ENCODE peak calls at places on chromosomes 5 and 9, in nine cellular contexts. One of them, this sample, is unnamed.

GRCh38 chr5:6466975-6467567 is 18.4 kb downstream of the UBE2QL1 start:
- DNase-seq in transverse colon: no peak
- DNase-seq in A673: no peak
- DNase-seq in fibroblast of mammary gland: no peak
- DNase-seq in choroid plexus epithelial cell: no peak
- DNase-seq in WERI-Rb-1: no peak
- DNase-seq in ovary: no peak
- DNase-seq in astrocyte of the cerebellum: no peak
- DNase-seq in lower leg skin: peak
- DNase-seq in this sample: no peak

GRCh38 chr9:136728548-136729123 is 14.1 kb downstream of the LCN10 start:
- DNase-seq in fibroblast of mammary gland: peak
- DNase-seq in A673: no peak
- DNase-seq in choroid plexus epithelial cell: peak
- DNase-seq in WERI-Rb-1: no peak
- DNase-seq in astrocyte of the cerebellum: no peak
- DNase-seq in transverse colon: peak
- DNase-seq in lower leg skin: no peak
- DNase-seq in ovary: peak
- DNase-seq in this sample: no peak

GRCh38 chr9:136088939-136089696 is 6.0 kb downstream of the NACC2 start:
- DNase-seq in choroid plexus epithelial cell: no peak
- DNase-seq in fibroblast of mammary gland: no peak
- DNase-seq in ovary: no peak
- DNase-seq in lower leg skin: no peak
- DNase-seq in transverse colon: no peak
- DNase-seq in WERI-Rb-1: no peak
- DNase-seq in astrocyte of the cerebellum: no peak
- DNase-seq in A673: no peak
- DNase-seq in this sample: peak

GRCh38 chr9:136645903-136646754 is 16.6 kb upstream of the EGFL7 start:
- DNase-seq in choroid plexus epithelial cell: peak
- DNase-seq in A673: no peak
- DNase-seq in astrocyte of the cerebellum: no peak
- DNase-seq in transverse colon: no peak
- DNase-seq in lower leg skin: no peak
- DNase-seq in WERI-Rb-1: no peak
- DNase-seq in ovary: peak
- DNase-seq in fibroblast of mammary gland: no peak
- DNase-seq in this sample: peak

GRCh38 chr9:101791938-101792337 is 53.5 kb upstream of the GRIN3A start:
- DNase-seq in lower leg skin: no peak
- DNase-seq in A673: peak
- DNase-seq in WERI-Rb-1: peak
- DNase-seq in choroid plexus epithelial cell: peak
- DNase-seq in astrocyte of the cerebellum: peak
- DNase-seq in ovary: no peak
- DNase-seq in fibroblast of mammary gland: peak
- DNase-seq in transverse colon: peak
- DNase-seq in this sample: no peak

GRCh38 chr5:75640395-75640794 is 29.1 kb downstream of the ANKDD1B start:
- DNase-seq in WERI-Rb-1: no peak
- DNase-seq in A673: peak
- DNase-seq in choroid plexus epithelial cell: peak
- DNase-seq in lower leg skin: no peak
- DNase-seq in ovary: no peak
- DNase-seq in transverse colon: no peak
- DNase-seq in astrocyte of the cerebellum: peak
- DNase-seq in fibroblast of mammary gland: peak
- DNase-seq in this sample: no peak

GRCh38 chr9:71636143-71636839 is 132.0 kb downstream of the CEMIP2 start:
- DNase-seq in lower leg skin: no peak
- DNase-seq in choroid plexus epithelial cell: no peak
- DNase-seq in astrocyte of the cerebellum: no peak
- DNase-seq in ovary: no peak
- DNase-seq in A673: no peak
- DNase-seq in transverse colon: no peak
- DNase-seq in WERI-Rb-1: no peak
- DNase-seq in fibroblast of mammary gland: no peak
- DNase-seq in this sample: no peak

GRCh38 chr5:154542581-154542980 is 64.6 kb upstream of the HAND1 start:
- DNase-seq in transverse colon: no peak
- DNase-seq in lower leg skin: no peak
- DNase-seq in ovary: no peak
- DNase-seq in choroid plexus epithelial cell: no peak
- DNase-seq in WERI-Rb-1: no peak
- DNase-seq in astrocyte of the cerebellum: no peak
- DNase-seq in A673: no peak
- DNase-seq in fibroblast of mammary gland: peak
- DNase-seq in this sample: no peak

GRCh38 chr9:35813434-35814105 is 1.3 kb downstream of the HINT2 start:
- DNase-seq in choroid plexus epithelial cell: peak
- DNase-seq in transverse colon: no peak
- DNase-seq in fibroblast of mammary gland: peak
- DNase-seq in ovary: no peak
- DNase-seq in lower leg skin: no peak
- DNase-seq in A673: peak
- DNase-seq in astrocyte of the cerebellum: no peak
- DNase-seq in WERI-Rb-1: peak
- DNase-seq in this sample: no peak

GRCh38 chr5:136053336-136054121 is 24.7 kb downstream of the TGFBI start:
- DNase-seq in fibroblast of mammary gland: peak
- DNase-seq in transverse colon: no peak
- DNase-seq in choroid plexus epithelial cell: peak
- DNase-seq in lower leg skin: peak
- DNase-seq in WERI-Rb-1: no peak
- DNase-seq in ovary: no peak
- DNase-seq in A673: no peak
- DNase-seq in astrocyte of the cerebellum: peak
- DNase-seq in this sample: peak

GRCh38 chr9:132008184-132008781 is 71.4 kb downstream of the MED27 start:
- DNase-seq in A673: no peak
- DNase-seq in astrocyte of the cerebellum: no peak
- DNase-seq in choroid plexus epithelial cell: peak
- DNase-seq in transverse colon: no peak
- DNase-seq in lower leg skin: no peak
- DNase-seq in WERI-Rb-1: no peak
- DNase-seq in ovary: no peak
- DNase-seq in fibroblast of mammary gland: peak
- DNase-seq in this sample: no peak

GRCh38 chr9:78519786-78520185 is 222.9 kb downstream of the PSAT1 start:
- DNase-seq in transverse colon: no peak
- DNase-seq in A673: no peak
- DNase-seq in lower leg skin: no peak
- DNase-seq in ovary: no peak
- DNase-seq in choroid plexus epithelial cell: no peak
- DNase-seq in astrocyte of the cerebellum: no peak
- DNase-seq in WERI-Rb-1: no peak
- DNase-seq in fibroblast of mammary gland: no peak
- DNase-seq in this sample: no peak

GRCh38 chr5:9852686-9853085 is 222.5 kb upstream of the TAS2R1 start:
- DNase-seq in lower leg skin: no peak
- DNase-seq in WERI-Rb-1: no peak
- DNase-seq in ovary: no peak
- DNase-seq in fibroblast of mammary gland: peak
- DNase-seq in A673: no peak
- DNase-seq in transverse colon: no peak
- DNase-seq in choroid plexus epithelial cell: peak
- DNase-seq in astrocyte of the cerebellum: peak
- DNase-seq in this sample: no peak

GRCh38 chr9:14400658-14400995 is 86.7 kb upstream of the NFIB start:
- DNase-seq in A673: peak
- DNase-seq in fibroblast of mammary gland: peak
- DNase-seq in WERI-Rb-1: peak
- DNase-seq in astrocyte of the cerebellum: peak
- DNase-seq in lower leg skin: no peak
- DNase-seq in choroid plexus epithelial cell: peak
- DNase-seq in transverse colon: peak
- DNase-seq in ovary: peak
- DNase-seq in this sample: peak

GRCh38 chr9:94879230-94879629 is 152.7 kb downstream of the AOPEP start:
- DNase-seq in lower leg skin: no peak
- DNase-seq in choroid plexus epithelial cell: no peak
- DNase-seq in astrocyte of the cerebellum: no peak
- DNase-seq in WERI-Rb-1: no peak
- DNase-seq in fibroblast of mammary gland: no peak
- DNase-seq in ovary: no peak
- DNase-seq in transverse colon: no peak
- DNase-seq in A673: no peak
- DNase-seq in this sample: no peak

GRCh38 chr5:148904440-148904839 is 78.0 kb downstream of the ADRB2 start:
- DNase-seq in transverse colon: peak
- DNase-seq in fibroblast of mammary gland: no peak
- DNase-seq in ovary: no peak
- DNase-seq in lower leg skin: no peak
- DNase-seq in choroid plexus epithelial cell: no peak
- DNase-seq in A673: no peak
- DNase-seq in WERI-Rb-1: no peak
- DNase-seq in astrocyte of the cerebellum: no peak
- DNase-seq in this sample: peak

GRCh38 chr5:94698189-94698588 is 79.7 kb downstream of the SLF1 start:
- DNase-seq in fibroblast of mammary gland: no peak
- DNase-seq in ovary: no peak
- DNase-seq in astrocyte of the cerebellum: no peak
- DNase-seq in WERI-Rb-1: no peak
- DNase-seq in A673: no peak
- DNase-seq in lower leg skin: no peak
- DNase-seq in choroid plexus epithelial cell: no peak
- DNase-seq in transverse colon: no peak
- DNase-seq in this sample: no peak
- H3K4me3 ChIP-seq in fibroblast of mammary gland: no peak
- H3K4me3 ChIP-seq in ovary: no peak
- H3K4me3 ChIP-seq in astrocyte of the cerebellum: no peak
- H3K4me3 ChIP-seq in WERI-Rb-1: no peak
- H3K4me3 ChIP-seq in A673: no peak
- H3K4me3 ChIP-seq in lower leg skin: no peak
- H3K4me3 ChIP-seq in choroid plexus epithelial cell: no peak
- H3K4me3 ChIP-seq in transverse colon: no peak
- H3K4me3 ChIP-seq in this sample: no peak

DNA sequence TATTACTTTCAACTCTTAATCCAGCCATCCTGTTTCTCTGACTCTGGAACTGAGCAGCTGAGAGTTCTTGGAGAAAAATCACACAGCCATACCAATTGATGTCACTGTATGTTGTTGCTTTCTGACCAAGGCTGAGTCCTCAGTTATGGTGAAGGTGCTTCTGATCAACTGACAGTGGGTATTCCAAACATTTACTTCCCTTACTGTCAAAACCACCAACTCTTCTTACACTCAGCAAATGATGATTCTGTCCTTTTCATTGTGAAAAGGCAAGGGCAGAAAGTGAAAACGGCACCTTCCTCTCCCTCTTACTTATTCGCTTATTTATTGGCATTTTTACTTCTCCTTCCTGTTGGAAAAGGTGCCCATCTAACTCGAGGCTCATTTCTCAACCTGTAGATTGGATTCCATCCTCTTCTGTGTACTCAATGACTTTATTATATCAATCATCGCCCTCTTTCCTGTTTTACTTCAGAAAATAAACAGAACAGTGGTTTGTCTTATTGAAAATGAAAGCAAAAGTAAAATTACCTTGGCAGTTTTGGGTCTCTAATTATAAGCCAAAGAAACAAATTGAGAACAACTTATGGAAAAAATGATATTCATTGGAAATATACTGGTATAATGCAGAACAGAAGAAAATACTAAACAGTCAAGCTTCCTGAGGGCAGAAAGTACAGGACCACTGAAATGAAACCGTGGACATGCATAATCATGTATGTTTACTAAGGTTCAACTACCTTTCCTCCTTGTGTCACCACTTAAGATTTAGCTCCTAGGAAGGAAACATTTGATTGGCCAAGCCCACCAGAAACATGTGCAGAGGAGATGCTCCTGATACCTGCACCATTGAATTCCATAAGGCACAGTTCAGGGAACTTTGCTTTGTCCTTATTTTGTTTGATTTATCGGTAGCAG is 104.5 kb upstream of the CHD1 start:
- DNase-seq in A673: no peak
- DNase-seq in ovary: no peak
- DNase-seq in transverse colon: no peak
- DNase-seq in fibroblast of mammary gland: peak
- DNase-seq in astrocyte of the cerebellum: no peak
- DNase-seq in choroid plexus epithelial cell: peak
- DNase-seq in lower leg skin: no peak
- DNase-seq in WERI-Rb-1: no peak
- DNase-seq in this sample: no peak
- H3K4me3 ChIP-seq in A673: peak
- H3K4me3 ChIP-seq in ovary: peak
- H3K4me3 ChIP-seq in transverse colon: no peak
- H3K4me3 ChIP-seq in fibroblast of mammary gland: no peak
- H3K4me3 ChIP-seq in astrocyte of the cerebellum: no peak
- H3K4me3 ChIP-seq in choroid plexus epithelial cell: peak
- H3K4me3 ChIP-seq in lower leg skin: no peak
- H3K4me3 ChIP-seq in WERI-Rb-1: no peak
- H3K4me3 ChIP-seq in this sample: peak

GRCh38 chr9:6034954-6035353 is 19.5 kb upstream of the RANBP6 start:
- DNase-seq in ovary: no peak
- DNase-seq in transverse colon: no peak
- DNase-seq in WERI-Rb-1: no peak
- DNase-seq in fibroblast of mammary gland: peak
- DNase-seq in A673: no peak
- DNase-seq in lower leg skin: no peak
- DNase-seq in astrocyte of the cerebellum: no peak
- DNase-seq in choroid plexus epithelial cell: no peak
- DNase-seq in this sample: no peak
- H3K4me3 ChIP-seq in ovary: no peak
- H3K4me3 ChIP-seq in transverse colon: no peak
- H3K4me3 ChIP-seq in WERI-Rb-1: no peak
- H3K4me3 ChIP-seq in fibroblast of mammary gland: no peak
- H3K4me3 ChIP-seq in A673: no peak
- H3K4me3 ChIP-seq in lower leg skin: no peak
- H3K4me3 ChIP-seq in astrocyte of the cerebellum: no peak
- H3K4me3 ChIP-seq in choroid plexus epithelial cell: no peak
- H3K4me3 ChIP-seq in this sample: no peak

GRCh38 chr9:113956901-113957777 is 81.0 kb downstream of the ZNF618 start:
- DNase-seq in lower leg skin: peak
- DNase-seq in transverse colon: no peak
- DNase-seq in astrocyte of the cerebellum: no peak
- DNase-seq in ovary: no peak
- DNase-seq in A673: no peak
- DNase-seq in choroid plexus epithelial cell: no peak
- DNase-seq in fibroblast of mammary gland: peak
- DNase-seq in WERI-Rb-1: no peak
- DNase-seq in this sample: no peak

GRCh38 chr9:113952651-113953050 is 76.5 kb downstream of the ZNF618 start:
- DNase-seq in A673: no peak
- DNase-seq in WERI-Rb-1: no peak
- DNase-seq in lower leg skin: no peak
- DNase-seq in fibroblast of mammary gland: no peak
- DNase-seq in astrocyte of the cerebellum: no peak
- DNase-seq in choroid plexus epithelial cell: no peak
- DNase-seq in ovary: no peak
- DNase-seq in transverse colon: no peak
- DNase-seq in this sample: no peak

GRCh38 chr9:113957778-113958430 is 81.8 kb downstream of the ZNF618 start:
- DNase-seq in WERI-Rb-1: no peak
- DNase-seq in fibroblast of mammary gland: peak
- DNase-seq in astrocyte of the cerebellum: peak
- DNase-seq in transverse colon: peak
- DNase-seq in A673: peak
- DNase-seq in lower leg skin: peak
- DNase-seq in choroid plexus epithelial cell: peak
- DNase-seq in ovary: no peak
- DNase-seq in this sample: no peak

GRCh38 chr9:113953541-113953940 is 77.4 kb downstream of the ZNF618 start:
- DNase-seq in WERI-Rb-1: no peak
- DNase-seq in transverse colon: no peak
- DNase-seq in astrocyte of the cerebellum: no peak
- DNase-seq in ovary: no peak
- DNase-seq in A673: no peak
- DNase-seq in fibroblast of mammary gland: peak
- DNase-seq in choroid plexus epithelial cell: peak
- DNase-seq in lower leg skin: no peak
- DNase-seq in this sample: no peak

GRCh38 chr9:113955076-113955752 is 79.1 kb downstream of the ZNF618 start:
- DNase-seq in choroid plexus epithelial cell: peak
- DNase-seq in WERI-Rb-1: no peak
- DNase-seq in ovary: no peak
- DNase-seq in fibroblast of mammary gland: peak
- DNase-seq in transverse colon: no peak
- DNase-seq in A673: peak
- DNase-seq in astrocyte of the cerebellum: peak
- DNase-seq in lower leg skin: peak
- DNase-seq in this sample: no peak
- H3K4me3 ChIP-seq in choroid plexus epithelial cell: no peak
- H3K4me3 ChIP-seq in WERI-Rb-1: no peak
- H3K4me3 ChIP-seq in ovary: no peak
- H3K4me3 ChIP-seq in fibroblast of mammary gland: no peak
- H3K4me3 ChIP-seq in transverse colon: no peak
- H3K4me3 ChIP-seq in A673: no peak
- H3K4me3 ChIP-seq in astrocyte of the cerebellum: no peak
- H3K4me3 ChIP-seq in lower leg skin: no peak
- H3K4me3 ChIP-seq in this sample: no peak

This sample was measured in psoas muscle.